ENCODE peak calls at places on chromosomes 1 and 21, in five cellular contexts. I, M, K, U and J are unnamed samples.

GRCh38 chr1:105838071-105838470 is 1218.4 kb upstream of the PRMT6 start:
- DNase-seq in I (no peak), M (no peak), K (no peak), U (no peak), J (no peak)

GRCh38 chr1:30255111-30255510 is 468.3 kb downstream of the MATN1 start:
- DNase-seq in I (no peak), M (no peak), K (no peak), U (no peak), J (no peak)

GRCh38 chr1:182930985-182931384 is 22.0 kb downstream of the SHCBP1L start:
- DNase-seq in I (no peak), M (no peak), K (no peak), U (no peak), J (no peak)

GRCh38 chr1:2575801-2576663 is 10.5 kb upstream of the PRXL2B start:
- DNase-seq in I (no peak), M (no peak), K (no peak), U (no peak), J (no peak)

GRCh38 chr1:7178741-7179140 is 393.5 kb downstream of the CAMTA1 start:
- DNase-seq in I (no peak), M (no peak), K (no peak), U (no peak), J (no peak)

GRCh38 chr1:160797163-160797797 is 1.3 kb downstream of the LY9 start:
- DNase-seq in I (no peak), M (no peak), K (peak), U (no peak), J (no peak)

GRCh38 chr1:70536708-70537398 is 125.8 kb downstream of the CTH start:
- DNase-seq in I (no peak), M (no peak), K (no peak), U (no peak), J (no peak)

GRCh38 chr1:167159782-167160181 is 60.9 kb upstream of the POU2F1 start:
- DNase-seq in I (no peak), M (no peak), K (no peak), U (no peak), J (no peak)

GRCh38 chr21:26719750-26720149 is 125.5 kb downstream of the ADAMTS1 start:
- DNase-seq in I (no peak), M (no peak), K (no peak), U (no peak), J (no peak)

GRCh38 chr21:36545776-36546511 is 66.0 kb upstream of the CLDN14 start:
- DNase-seq in I (no peak), M (no peak), K (no peak), U (peak), J (no peak)

GRCh38 chr1:158534496-158534895 is 19.7 kb downstream of the OR6Y1 start:
- DNase-seq in I (no peak), M (no peak), K (no peak), U (no peak), J (no peak)

GRCh38 chr1:100219879-100220278 is 29.8 kb downstream of the DBT start:
- DNase-seq in I (no peak), M (no peak), K (no peak), U (no peak), J (no peak)

GRCh38 chr1:85339089-85339488 is 62.7 kb upstream of the BCL10 start:
- DNase-seq in I (no peak), M (no peak), K (no peak), U (peak), J (no peak)

GRCh38 chr21:44301093-44301492 is 1.2 kb downstream of the PFKL start:
- DNase-seq in I (no peak), M (no peak), K (no peak), U (no peak), J (no peak)
- TF ChIP-seq CTCF in I (no peak), M (no peak), K (no peak), U (no peak), J (no peak)

DNA sequence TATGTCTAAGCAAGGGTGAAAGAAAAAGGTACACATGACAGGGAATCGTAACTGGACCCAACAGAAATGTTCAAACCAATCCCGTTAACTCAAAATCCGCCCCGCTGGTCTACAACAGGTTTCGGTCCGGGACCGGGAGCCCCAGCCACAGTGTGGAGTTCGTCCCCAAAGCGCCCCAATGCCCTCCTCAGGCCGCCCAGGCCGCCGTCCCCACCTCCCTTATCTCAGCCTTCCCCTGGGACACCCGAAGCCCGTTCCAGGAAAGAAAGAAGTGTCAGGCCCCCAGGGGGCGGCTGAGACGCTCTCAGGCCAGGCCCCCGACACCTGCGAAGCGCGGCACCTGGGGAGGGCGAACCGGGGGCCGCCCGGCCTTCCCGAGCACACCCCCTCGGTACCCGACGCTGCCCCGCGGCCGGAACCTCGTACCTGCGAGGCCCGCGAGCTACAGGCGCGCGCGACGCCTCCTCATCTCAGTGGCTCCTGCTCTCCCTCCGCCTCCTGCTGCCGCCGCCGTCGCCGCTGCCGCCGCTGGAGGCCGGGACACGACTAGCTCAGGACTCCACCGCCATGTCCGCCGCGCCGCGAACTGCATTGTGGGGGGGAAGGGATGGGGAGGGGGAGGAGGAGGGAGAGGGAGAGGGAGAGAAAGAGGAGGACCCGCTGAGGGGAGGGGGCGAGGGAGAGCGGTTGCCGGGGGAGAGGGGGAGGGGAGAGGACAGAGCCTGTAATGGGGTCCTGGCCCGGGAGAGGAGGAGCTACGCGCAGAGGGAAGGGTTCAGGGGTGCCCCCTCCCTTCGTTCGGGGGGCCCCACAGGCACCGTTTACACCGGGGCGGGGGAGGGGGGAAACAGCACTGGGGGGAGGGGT is at the start of gene TUT4:
- DNase-seq in I (peak), M (peak), K (peak), U (peak), J (no peak)
- TF ChIP-seq CTCF in I (no peak), M (no peak), K (peak), U (no peak), J (no peak)

GRCh38 chr1:17335821-17336718 is 28.1 kb downstream of the PADI4 start:
- DNase-seq in I (peak), M (no peak), K (peak), U (peak), J (peak)
- TF ChIP-seq CTCF in I (peak), M (peak), K (peak), U (peak), J (peak)

GRCh38 chr1:19812875-19813650 is 2.0 kb downstream of the RNF186 start:
- DNase-seq in I (no peak), M (no peak), K (no peak), U (no peak), J (no peak)

GRCh38 chr1:19813651-19813960 is 1.5 kb downstream of the RNF186 start:
- DNase-seq in I (no peak), M (no peak), K (no peak), U (no peak), J (no peak)

GRCh38 chr1:19809044-19809750 is 5.9 kb downstream of the RNF186 start:
- DNase-seq in I (no peak), M (no peak), K (no peak), U (no peak), J (no peak)

GRCh38 chr1:19814244-19814661 is 830 bp downstream of the RNF186 start:
- DNase-seq in I (no peak), M (no peak), K (peak), U (no peak), J (no peak)

GRCh38 chr1:19811206-19811851 is 3.8 kb downstream of the RNF186 start:
- DNase-seq in I (no peak), M (no peak), K (peak), U (peak), J (no peak)
- TF ChIP-seq CTCF in I (peak), M (peak), K (peak), U (peak), J (peak)

DNA sequence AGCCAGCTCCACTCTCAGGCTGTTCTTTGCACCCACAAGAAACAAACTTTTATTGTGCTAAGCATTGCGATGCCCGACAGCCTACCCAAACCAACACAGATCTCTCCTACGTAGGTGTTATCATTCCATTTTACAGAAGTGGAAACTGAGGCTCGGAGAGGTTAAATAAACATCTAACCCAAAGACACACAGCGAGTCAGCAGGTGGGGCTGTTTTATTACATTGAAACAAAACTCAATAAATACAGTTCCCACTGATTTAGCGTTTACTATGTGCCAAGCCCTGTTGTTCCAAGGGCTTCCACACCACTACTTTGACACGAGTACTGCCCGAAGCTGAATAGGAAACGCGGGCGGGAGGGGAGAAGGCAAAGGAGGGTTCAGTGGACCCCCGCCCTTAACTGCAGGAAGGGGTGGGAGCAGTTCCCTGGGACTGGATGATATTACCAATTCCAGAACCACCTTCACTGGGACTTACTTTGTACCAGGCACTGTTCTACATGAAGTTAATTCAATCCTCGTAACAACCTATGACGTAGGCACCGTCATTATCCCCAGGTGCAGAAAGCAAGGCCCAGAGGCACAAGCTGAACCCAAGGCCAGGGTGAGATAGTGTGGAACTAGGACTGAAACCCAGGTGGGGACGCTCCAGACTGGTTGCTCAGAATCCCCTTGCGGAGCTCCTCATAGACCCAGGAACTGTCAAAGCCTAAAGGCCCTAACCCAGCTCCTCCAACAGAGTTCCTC is 19.3 kb upstream of the ALDH4A1 start:
- DNase-seq in I (no peak), M (no peak), K (no peak), U (no peak), J (no peak)
- TF ChIP-seq CTCF in I (peak), M (no peak), K (no peak), U (no peak), J (no peak)

GRCh38 chr1:163412216-163412615 is 90.5 kb downstream of the NUF2 start:
- DNase-seq in I (no peak), M (no peak), K (no peak), U (no peak), J (no peak)
- TF ChIP-seq CTCF in I (no peak), M (no peak), K (no peak), U (no peak), J (no peak)

DNA sequence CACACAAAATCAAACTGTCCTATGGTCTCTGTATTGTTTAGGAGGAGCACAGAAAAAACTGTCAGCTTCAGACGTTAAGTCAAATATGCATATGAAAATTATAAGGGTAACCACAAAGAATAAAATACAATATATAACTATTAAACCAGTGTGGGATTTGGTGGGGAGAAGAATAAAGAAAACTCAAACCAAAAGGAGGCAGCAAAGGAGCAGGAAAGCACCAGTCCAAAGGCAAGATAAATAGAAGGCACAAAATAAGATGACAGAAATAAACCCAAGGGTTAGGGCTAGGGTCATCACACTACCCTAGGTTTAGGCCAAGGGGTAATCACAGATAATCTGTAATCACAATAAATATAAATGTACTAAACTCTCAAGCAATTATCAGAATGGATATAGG is 32.8 kb downstream of the DLGAP3 start:
- DNase-seq in I (no peak), M (no peak), K (no peak), U (no peak), J (no peak)
- TF ChIP-seq CTCF in I (peak), M (no peak), K (peak), U (peak), J (no peak)

GRCh38 chr1:198842686-198843085 is 203.8 kb downstream of the PTPRC start:
- DNase-seq in I (no peak), M (no peak), K (no peak), U (no peak), J (no peak)

GRCh38 chr1:198837276-198838021 is 198.6 kb downstream of the PTPRC start:
- DNase-seq in I (no peak), M (no peak), K (peak), U (no peak), J (no peak)

GRCh38 chr1:198833706-198834497 is 195.1 kb downstream of the PTPRC start:
- DNase-seq in I (no peak), M (no peak), K (no peak), U (peak), J (no peak)

DNA sequence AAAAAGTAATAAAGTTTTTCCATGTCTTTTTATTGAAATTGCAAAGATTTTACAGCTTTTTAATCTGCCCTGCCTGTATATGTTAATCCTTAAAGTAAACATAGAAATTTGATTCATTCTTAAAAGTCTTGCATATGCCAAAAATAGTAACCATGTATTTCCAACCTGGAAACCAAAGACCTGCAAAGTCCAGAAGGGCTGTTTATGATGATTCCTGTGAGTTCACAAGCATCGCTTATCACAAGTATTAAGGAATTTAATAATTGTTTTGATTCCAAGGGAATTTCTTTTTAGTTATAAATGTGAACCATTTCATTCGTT is 199.1 kb downstream of the PTPRC start:
- DNase-seq in I (no peak), M (no peak), K (no peak), U (no peak), J (no peak)
- TF ChIP-seq CTCF in I (no peak), M (no peak), K (no peak), U (no peak), J (no peak)